ENCODE peak calls at places on chromosomes 4 and X, in five cellular contexts. M is epithelial cell of esophagus, R is ovary, D is fibroblast of the aortic adventitia, Y is foreskin keratinocyte. E is an unnamed sample.

GRCh38 chr4:7964890-7965662 is 25.4 kb upstream of the AFAP1 start:
- DNase-seq in M (peak; percentile 93), R (no peak), D (peak; percentile 53), Y (peak; percentile 89), E (no peak)

GRCh38 chr4:53908661-53909078 is 155.7 kb downstream of the CHIC2 start:
- DNase-seq in M (peak; percentile 91), R (peak; percentile 39), D (peak; percentile 98), Y (peak; percentile 66), E (no peak)

GRCh38 chr4:86957214-86957613 is 22.4 kb downstream of the AFF1 start:
- DNase-seq in M (peak; percentile 86), R (no peak), D (peak; percentile 86), Y (peak; percentile 59), E (no peak)

GRCh38 chrX:108163333-108164082 is 71.9 kb downstream of the ATG4A start:
- DNase-seq in M (no peak), R (no peak), D (no peak), Y (no peak), E (no peak)

GRCh38 chr4:35175487-35175886 is 1068.8 kb downstream of the ARAP2 start:
- DNase-seq in M (peak; percentile 76), R (no peak), D (no peak), Y (peak; percentile 51), E (no peak)

GRCh38 chr4:4857001-4857808 is 2.3 kb upstream of the MSX1 start:
- DNase-seq in M (no peak), R (no peak), D (no peak), Y (no peak), E (no peak)

GRCh38 chr4:94274912-94275311 is 67.2 kb downstream of the SMARCAD1 start:
- DNase-seq in M (no peak), R (no peak), D (peak; percentile 25), Y (no peak), E (no peak)

GRCh38 chr4:156294577-156294976 is 340.9 kb upstream of the CTSO start:
- DNase-seq in M (peak; percentile 84), R (no peak), D (peak; percentile 87), Y (peak; percentile 50), E (no peak)

GRCh38 chr4:147096667-147097604 is 151.3 kb upstream of the TTC29 start:
- DNase-seq in M (peak; percentile 62), R (no peak), D (peak; percentile 80), Y (no peak), E (no peak)

GRCh38 chr4:174996079-174996478 is 77.9 kb downstream of the ADAM29 start:
- DNase-seq in M (no peak), R (no peak), D (no peak), Y (no peak), E (no peak)

GRCh38 chrX:130676861-130677260 is 226.1 kb downstream of the ENOX2 start:
- DNase-seq in M (no peak), R (no peak), D (no peak), Y (no peak), E (no peak)

GRCh38 chr4:26860922-26861433 is 337 bp downstream of the STIM2 start:
- DNase-seq in M (peak; percentile 61), R (peak; percentile 67), D (no peak), Y (peak; percentile 15), E (no peak)

GRCh38 chrX:34891391-34891790 is 51.2 kb upstream of the FAM47B start:
- DNase-seq in M (no peak), R (no peak), D (no peak), Y (no peak), E (no peak)

GRCh38 chr4:184536070-184536880 is 61.9 kb upstream of the IRF2 start:
- DNase-seq in M (peak; percentile 22), R (no peak), D (no peak), Y (no peak), E (no peak)

GRCh38 chrX:14051416-14051815 is 21.7 kb upstream of the GEMIN8 start:
- DNase-seq in M (no peak), R (no peak), D (no peak), Y (no peak), E (no peak)

GRCh38 chrX:49106930-49107329 is 16.6 kb downstream of the GPKOW start:
- DNase-seq in M (peak; percentile 60), R (no peak), D (peak; percentile 56), Y (no peak), E (no peak)

GRCh38 chrX:41923925-41924693 is 755 bp upstream of the CASK start:
- DNase-seq in M (peak; percentile 74), R (no peak), D (peak; percentile 40), Y (peak; percentile 34), E (no peak)

GRCh38 chr4:6446538-6447451 is 25.6 kb downstream of the PPP2R2C start:
- DNase-seq in M (no peak), R (peak; percentile 74), D (no peak), Y (no peak), E (no peak)

GRCh38 chr4:94880976-94881375 is 123.2 kb downstream of the BMPR1B start:
- DNase-seq in M (no peak), R (no peak), D (no peak), Y (no peak), E (no peak)

GRCh38 chr4:88949605-88950004 is 107.4 kb downstream of the FAM13A start:
- DNase-seq in M (no peak), R (no peak), D (no peak), Y (no peak), E (no peak)

GRCh38 chrX:56281789-56282188 is 49.6 kb downstream of the KLF8 start:
- DNase-seq in M (peak; percentile 29), R (no peak), D (peak; percentile 38), Y (no peak), E (no peak)

GRCh38 chrX:83508006-83508405 is at the start of gene POU3F4:
- DNase-seq in M (peak; percentile 0), R (no peak), D (no peak), Y (no peak), E (no peak)

GRCh38 chr4:144288011-144288903 is 147.7 kb upstream of the GYPA start:
- DNase-seq in M (no peak), R (no peak), D (no peak), Y (no peak), E (no peak)

GRCh38 chr4:40662962-40663604 is 33.4 kb upstream of the RBM47 start:
- DNase-seq in M (peak; percentile 94), R (no peak), D (peak; percentile 72), Y (peak; percentile 65), E (no peak)

GRCh38 chrX:97234471-97235097 is 350.9 kb downstream of the RPA4 start:
- DNase-seq in M (no peak), R (no peak), D (no peak), Y (no peak), E (no peak)

GRCh38 chrX:17030092-17030491 is 83.6 kb downstream of the REPS2 start:
- DNase-seq in M (no peak), R (no peak), D (no peak), Y (no peak), E (no peak)

GRCh38 chr4:105895324-105895608 is at the start of gene NPNT:
- DNase-seq in M (no peak), R (no peak), D (no peak), Y (no peak), E (no peak)

GRCh38 chr4:132114885-132115284 is 1034.2 kb upstream of the PCDH10 start:
- DNase-seq in M (no peak), R (no peak), D (peak; percentile 26), Y (no peak), E (no peak)

GRCh38 chr4:110195561-110196205 is 2.7 kb downstream of the ELOVL6 start:
- DNase-seq in M (peak; percentile 88), R (no peak), D (peak; percentile 25), Y (peak; percentile 73), E (no peak)

GRCh38 chr4:115781528-115782146 is 668.2 kb upstream of the NDST4 start:
- DNase-seq in M (no peak), R (no peak), D (no peak), Y (no peak), E (no peak)

GRCh38 chr4:10461091-10461849 is 4.0 kb upstream of the ZNF518B start:
- DNase-seq in M (peak; percentile 65), R (peak; percentile 33), D (peak; percentile 45), Y (no peak), E (no peak)

GRCh38 chrX:71098302-71098701 is 2.7 kb downstream of the FOXO4 start:
- DNase-seq in M (peak; percentile 44), R (peak; percentile 58), D (peak; percentile 34), Y (no peak), E (no peak)

GRCh38 chr4:146029147-146029546 is 90.5 kb upstream of the ZNF827 start:
- DNase-seq in M (peak; percentile 11), R (no peak), D (peak; percentile 26), Y (no peak), E (no peak)
- TF ChIP-seq CTCF in M (no peak), R (no peak), D (no peak), Y (peak; percentile 34), E (no peak)

GRCh38 chr4:122930877-122931276 is 8.5 kb upstream of the NUDT6 start:
- DNase-seq in M (peak; percentile 14), R (no peak), D (peak; percentile 57), Y (no peak), E (no peak)
- TF ChIP-seq CTCF in M (peak; percentile 23), R (peak; percentile 52), D (peak; percentile 49), Y (peak; percentile 70), E (no peak)

DNA sequence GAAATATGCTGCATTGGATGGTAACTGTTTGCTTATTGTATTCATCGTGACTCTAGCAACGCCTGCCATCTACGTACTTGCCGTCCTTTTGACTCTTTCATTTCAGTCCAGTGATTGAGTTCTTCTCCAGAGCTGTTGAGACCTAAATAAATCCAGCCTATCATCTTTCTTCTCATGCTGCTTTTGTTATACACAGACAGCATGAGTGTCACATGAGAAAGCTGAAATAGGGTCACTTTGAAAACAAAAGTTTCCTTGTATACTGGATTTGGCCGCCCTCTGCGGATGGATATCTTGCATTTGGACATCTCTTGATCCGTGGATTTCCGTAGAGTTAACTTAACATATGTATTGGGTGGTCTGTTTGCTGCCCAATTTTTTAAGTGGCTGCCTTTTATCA is 67.2 kb downstream of the TMPRSS11F start:
- DNase-seq in M (no peak), R (no peak), D (no peak), Y (no peak), E (no peak)
- TF ChIP-seq CTCF in M (no peak), R (no peak), D (no peak), Y (no peak), E (no peak)

GRCh38 chr4:98027827-98028226 is 115.4 kb downstream of the STPG2 start:
- DNase-seq in M (peak; percentile 82), R (no peak), D (no peak), Y (peak; percentile 47), E (no peak)
- TF ChIP-seq CTCF in M (peak; percentile 67), R (no peak), D (no peak), Y (peak; percentile 65), E (no peak)

GRCh38 chrX:25022499-25023325 is 6.9 kb upstream of the ARX start:
- DNase-seq in M (no peak), R (no peak), D (no peak), Y (no peak), E (no peak)
- TF ChIP-seq CTCF in M (no peak), R (no peak), D (no peak), Y (peak; percentile 34), E (no peak)

DNA sequence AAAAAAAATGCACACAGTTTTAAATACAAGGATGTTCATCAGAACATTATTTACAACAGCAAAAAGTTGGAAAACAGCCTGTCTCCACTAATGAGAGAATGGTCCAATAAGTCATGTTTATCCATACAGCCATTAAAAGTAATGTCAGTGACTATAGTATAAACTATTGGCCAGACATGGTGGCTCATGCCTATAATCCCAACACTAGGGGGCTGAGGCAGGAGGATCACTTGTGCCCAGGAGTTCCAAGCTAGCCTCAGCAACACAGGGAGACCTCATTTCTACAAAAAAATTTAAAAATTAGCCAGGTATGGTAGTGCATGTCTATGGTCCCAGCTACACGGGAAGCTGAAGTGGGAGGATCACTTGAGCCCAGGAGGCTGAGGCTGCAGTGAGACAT is 48.1 kb upstream of the IL13RA1 start:
- DNase-seq in M (no peak), R (no peak), D (no peak), Y (no peak), E (no peak)
- TF ChIP-seq CTCF in M (no peak), R (no peak), D (no peak), Y (peak; percentile 19), E (no peak)

GRCh38 chr4:114417214-114417613 is 181.4 kb upstream of the UGT8 start:
- DNase-seq in M (peak; percentile 3), R (no peak), D (no peak), Y (no peak), E (no peak)
- TF ChIP-seq CTCF in M (no peak), R (no peak), D (no peak), Y (no peak), E (no peak)

E was measured in vagina.